ENCODE peak calls at places on chromosome 6, in ten cellular contexts. B is renal cortical epithelial cell; V is astrocyte of the cerebellum; F is naive thymus-derived CD8-positive, alpha-beta T cell; T is nucleus accumbens; M is AG04450; A is NCI-H1105; D is germinal center; R is activated CD4-positive, alpha-beta T cell treated with anti-CD3 and anti-CD28 coated beads, Interleukin-2, amount 50 U/mL, for 1 hour; Y is islet precursor cell. Q is an unnamed sample.
A peak's percentile ranks its signal among the peaks of the same experiment; 100 is the strongest.

GRCh38 chr6:4853782-4854511 is 77.7 kb downstream of the CDYL start:
- DNase-seq in M (no peak), D (no peak), A (no peak), R (no peak), V (no peak), B (no peak), F (no peak), T (no peak), Y (peak; percentile 78), Q (no peak)

GRCh38 chr6:170067257-170067656 is 223.6 kb downstream of the DLL1 start:
- DNase-seq in A (no peak), M (no peak), R (no peak), V (no peak), D (no peak), Y (peak; percentile 35), B (no peak), T (no peak), F (no peak), Q (no peak)

GRCh38 chr6:128307671-128308070 is 212.7 kb downstream of the PTPRK start:
- DNase-seq in D (no peak), T (no peak), Y (no peak), R (no peak), A (no peak), M (no peak), F (no peak), B (no peak), V (no peak), Q (no peak)

GRCh38 chr6:124722479-124722878 is 239.8 kb upstream of the RNF217 start:
- DNase-seq in D (no peak), M (no peak), V (no peak), A (no peak), Y (no peak), T (no peak), F (no peak), B (no peak), R (no peak), Q (no peak)

GRCh38 chr6:101392561-101393230 is 812 bp upstream of the GRIK2 start:
- DNase-seq in A (no peak), M (no peak), T (no peak), F (no peak), Y (peak; percentile 66), D (no peak), B (peak; percentile 31), R (no peak), V (no peak), Q (no peak)

GRCh38 chr6:77650098-77650663 is 2.7 kb upstream of the MEI4 start:
- DNase-seq in Y (peak; percentile 95), M (no peak), F (no peak), R (peak; percentile 1), T (peak; percentile 5), A (peak; percentile 48), V (no peak), B (peak; percentile 52), D (no peak), Q (no peak)

GRCh38 chr6:104887350-104887749 is 27.6 kb upstream of the HACE1 start:
- DNase-seq in F (no peak), B (peak; percentile 11), R (no peak), V (peak; percentile 16), D (no peak), T (no peak), A (no peak), Y (peak; percentile 61), M (peak; percentile 6), Q (no peak)

GRCh38 chr6:74780831-74781230 is 425.0 kb downstream of the COL12A1 start:
- DNase-seq in D (no peak), F (no peak), B (peak; percentile 18), A (no peak), Y (no peak), M (no peak), R (no peak), V (no peak), T (no peak), Q (no peak)